ENCODE peak calls at places on chromosomes 4 and X, in nine cellular contexts. V is activated naive CD4-positive, alpha-beta T cell treated with anti-CD3 and anti-CD28 coated beads for 36 hours; O is GM18507; N is Right ventricle myocardium inferior; A is non-pigmented ciliary epithelial cell; L is cardiac muscle cell; I is hepatocyte; W is T-helper 1 cell; G is naive B cell. Z is an unnamed sample.

GRCh38 chrX:5976332-5976731 is 252.3 kb downstream of the NLGN4X start:
- DNase-seq in G (no peak), L (no peak), A (no peak), V (no peak), N (no peak), W (no peak), O (no peak), I (no peak), Z (no peak)

GRCh38 chr4:184722798-184723197 is 11.1 kb downstream of the CENPU start:
- DNase-seq in V (no peak), W (no peak), L (no peak), N (no peak), A (no peak), G (no peak), O (no peak), I (no peak), Z (no peak)

GRCh38 chrX:80430826-80431501 is 10.7 kb downstream of the TENT5D start:
- DNase-seq in G (no peak), I (no peak), O (no peak), W (no peak), N (no peak), L (no peak), V (peak), A (no peak), Z (no peak)

GRCh38 chr4:153759407-153760226 is at the start of gene RNF175:
- DNase-seq in I (peak), W (no peak), G (no peak), N (no peak), L (peak), V (peak), O (no peak), A (no peak), Z (no peak)

GRCh38 chr4:2322227-2322626 is 60.3 kb upstream of the MXD4 start:
- DNase-seq in L (no peak), A (no peak), W (no peak), G (no peak), N (no peak), V (no peak), I (no peak), O (no peak), Z (no peak)

GRCh38 chrX:64334467-64334866 is 60.8 kb downstream of the MTMR8 start:
- DNase-seq in G (no peak), I (peak), N (no peak), O (no peak), L (no peak), V (no peak), A (no peak), W (no peak), Z (no peak)

GRCh38 chrX:121958886-121959285 is 911.5 kb downstream of the GLUD2 start:
- DNase-seq in O (no peak), I (no peak), N (no peak), L (no peak), W (no peak), A (peak), V (no peak), G (no peak), Z (no peak)

GRCh38 chrX:131633285-131633917 is 89.5 kb downstream of the OR13H1 start:
- DNase-seq in V (peak), L (peak), N (no peak), G (peak), W (no peak), O (peak), A (no peak), I (peak), Z (peak)

GRCh38 chr4:73828945-73829344 is 7.5 kb upstream of the CXCL6 start:
- DNase-seq in I (no peak), G (no peak), V (no peak), N (no peak), L (no peak), W (no peak), O (no peak), A (peak), Z (peak)

GRCh38 chr4:17968721-17969120 is 52.8 kb downstream of the LCORL start:
- DNase-seq in L (no peak), G (no peak), A (no peak), O (no peak), N (no peak), I (no peak), W (no peak), V (no peak), Z (no peak)

GRCh38 chr4:5809216-5809776 is 83.6 kb downstream of the CRMP1 start:
- DNase-seq in L (no peak), O (no peak), N (no peak), W (no peak), V (no peak), G (no peak), I (no peak), A (no peak), Z (peak)

GRCh38 chr4:177229331-177229730 is 80.3 kb upstream of the NEIL3 start:
- DNase-seq in V (no peak), L (no peak), W (no peak), I (no peak), O (no peak), N (no peak), G (no peak), A (no peak), Z (peak)

GRCh38 chr4:41060352-41061318 is 153.7 kb downstream of the APBB2 start:
- DNase-seq in O (no peak), G (no peak), W (no peak), N (no peak), V (no peak), L (no peak), A (no peak), I (no peak), Z (peak)

GRCh38 chr4:158805628-158806471 is 37.0 kb downstream of the FNIP2 start:
- DNase-seq in W (no peak), G (no peak), L (peak), A (no peak), V (no peak), I (peak), O (no peak), N (no peak), Z (no peak)

GRCh38 chr4:151674804-151675290 is 86.0 kb downstream of the GATB start:
- DNase-seq in V (no peak), L (peak), A (no peak), I (peak), W (no peak), G (no peak), O (no peak), N (no peak), Z (no peak)

GRCh38 chr4:119116925-119117900 is 18.4 kb upstream of the MYOZ2 start:
- DNase-seq in V (no peak), O (no peak), N (no peak), G (no peak), L (no peak), W (no peak), A (no peak), I (no peak), Z (no peak)

GRCh38 chrX:105821471-105822081 is 763 bp upstream of the NRK start:
- DNase-seq in N (peak), V (no peak), A (no peak), G (no peak), L (peak), I (peak), W (no peak), O (no peak), Z (no peak)

GRCh38 chr4:173821851-173822250 is 291.8 kb upstream of the HAND2 start:
- DNase-seq in I (no peak), N (no peak), L (no peak), A (no peak), V (no peak), O (no peak), G (no peak), W (no peak), Z (no peak)

GRCh38 chrX:69031181-69031580 is 134.1 kb downstream of the PJA1 start:
- DNase-seq in A (no peak), N (no peak), O (no peak), G (no peak), V (no peak), L (peak), I (no peak), W (no peak), Z (peak)

GRCh38 chrX:37686348-37686736 is 751 bp downstream of the XK start:
- DNase-seq in A (no peak), W (no peak), G (no peak), V (no peak), I (no peak), O (no peak), L (no peak), N (no peak), Z (no peak)

GRCh38 chrX:115894087-115894486 is 276.5 kb upstream of the AGTR2 start:
- DNase-seq in L (no peak), V (no peak), N (no peak), A (no peak), W (no peak), O (no peak), I (no peak), G (no peak), Z (peak)

GRCh38 chr4:98566491-98567008 is 91.9 kb downstream of the TSPAN5 start:
- DNase-seq in L (peak), O (no peak), G (no peak), A (no peak), I (peak), V (no peak), W (no peak), N (no peak), Z (no peak)

GRCh38 chr4:152936446-152937279 is 540 bp downstream of the FHDC1 start:
- DNase-seq in L (peak), V (peak), W (no peak), A (no peak), I (peak), N (no peak), O (no peak), G (peak), Z (peak)

GRCh38 chrX:39559229-39559628 is 538.5 kb downstream of the BCOR start:
- DNase-seq in A (no peak), L (no peak), O (no peak), G (no peak), I (no peak), V (no peak), W (no peak), N (no peak), Z (no peak)

GRCh38 chr4:173092003-173092402 is 76.6 kb upstream of the GALNT7 start:
- DNase-seq in A (no peak), L (no peak), G (no peak), N (no peak), W (no peak), O (no peak), I (no peak), V (no peak), Z (no peak)

GRCh38 chr4:6548201-6548881 is 26.6 kb upstream of the MAN2B2 start:
- DNase-seq in G (no peak), V (peak), A (no peak), N (peak), I (no peak), O (no peak), L (peak), W (no peak), Z (peak)

GRCh38 chr4:104763554-104764210 is 269.0 kb upstream of the CXXC4 start:
- DNase-seq in O (no peak), V (no peak), G (no peak), L (no peak), N (no peak), W (no peak), A (no peak), I (no peak), Z (no peak)

GRCh38 chrX:148681605-148682004 is 181.2 kb downstream of the AFF2 start:
- DNase-seq in O (no peak), W (no peak), G (no peak), L (no peak), I (no peak), N (no peak), A (no peak), V (no peak), Z (no peak)

GRCh38 chrX:48961585-48962091 is 4.2 kb upstream of the OTUD5 start:
- DNase-seq in W (no peak), O (no peak), A (no peak), G (no peak), I (peak), N (no peak), L (peak), V (no peak), Z (no peak)

GRCh38 chr4:165112258-165113156 is at the start of gene TMEM192:
- DNase-seq in W (peak), N (peak), V (peak), O (peak), I (peak), L (peak), G (peak), A (peak), Z (peak)

GRCh38 chr4:52098618-52099017 is 47.5 kb downstream of the SPATA18 start:
- DNase-seq in O (no peak), L (peak), A (no peak), N (no peak), V (no peak), G (no peak), W (no peak), I (no peak), Z (no peak)

GRCh38 chr4:83201761-83202160 is 82.8 kb downstream of the COQ2 start:
- DNase-seq in O (no peak), G (no peak), N (no peak), I (no peak), W (no peak), V (no peak), L (no peak), A (no peak), Z (no peak)

Z was measured in myocyte.